ENCODE peak calls at places on chromosomes 16 and 17, in seven cellular contexts. K is neuronal stem cell, G is mesenchymal stem cell, H is H1, E is H9, Y is mesendoderm, M is trophoblast cell. Z is an unnamed sample.

GRCh38 chr16:87133112-87133850 is 183.9 kb downstream of the C16orf95 start:
- DNase-seq in K (no peak), G (no peak), H (no peak), E (no peak), Y (no peak), M (no peak), Z (no peak)

GRCh38 chr17:68790931-68791330 is 164.3 kb downstream of the ABCA8 start:
- DNase-seq in K (no peak), G (no peak), H (no peak), E (no peak), Y (no peak), M (no peak), Z (no peak)

GRCh38 chr16:55703003-55704001 is 47.5 kb downstream of the SLC6A2 start:
- DNase-seq in K (peak; percentile 38), G (peak; percentile 60), H (no peak), E (no peak), Y (peak; percentile 62), M (peak; percentile 80), Z (peak; percentile 68)

GRCh38 chr16:11783319-11784047 is 13.6 kb downstream of the ZC3H7A start:
- DNase-seq in K (no peak), G (no peak), H (no peak), E (no peak), Y (no peak), M (peak; percentile 86), Z (peak; percentile 45)

GRCh38 chr17:17001874-17002520 is 30.1 kb upstream of the TNFRSF13B start:
- DNase-seq in K (peak; percentile 68), G (peak; percentile 55), H (peak; percentile 44), E (peak; percentile 92), Y (peak; percentile 74), M (peak; percentile 79), Z (peak; percentile 42)

GRCh38 chr17:65055708-65056638 is 567 bp downstream of the GNA13 start:
- DNase-seq in K (no peak), G (peak; percentile 68), H (no peak), E (peak; percentile 51), Y (peak; percentile 59), M (peak; percentile 76), Z (peak; percentile 22)

GRCh38 chr17:48570325-48571023 is 7.7 kb downstream of the HOXB4 start:
- DNase-seq in K (no peak), G (peak; percentile 79), H (no peak), E (peak; percentile 69), Y (peak; percentile 90), M (no peak), Z (peak; percentile 63)

GRCh38 chr16:82945420-82946096 is 318.8 kb downstream of the CDH13 start:
- DNase-seq in K (no peak), G (no peak), H (no peak), E (no peak), Y (no peak), M (no peak), Z (no peak)

GRCh38 chr17:60926466-60927183 is 249.0 kb downstream of the BCAS3 start:
- DNase-seq in K (no peak), G (peak; percentile 22), H (no peak), E (no peak), Y (no peak), M (no peak), Z (peak; percentile 47)

GRCh38 chr17:29568331-29569244 is at the start of gene TP53I13:
- DNase-seq in K (peak; percentile 86), G (peak; percentile 87), H (no peak), E (peak; percentile 92), Y (peak; percentile 91), M (peak; percentile 81), Z (peak; percentile 68)

GRCh38 chr16:705748-706188 is at the start of gene FBXL16:
- DNase-seq in K (no peak), G (no peak), H (no peak), E (no peak), Y (no peak), M (no peak), Z (no peak)

GRCh38 chr17:76262732-76263344 is 2.3 kb upstream of the UBALD2 start:
- DNase-seq in K (no peak), G (peak; percentile 43), H (no peak), E (no peak), Y (no peak), M (peak; percentile 100), Z (no peak)

GRCh38 chr17:29566473-29567361 is at the start of gene ABHD15:
- DNase-seq in K (peak; percentile 55), G (peak; percentile 78), H (no peak), E (peak; percentile 65), Y (peak; percentile 47), M (peak; percentile 80), Z (peak; percentile 59)

GRCh38 chr17:29577778-29578211 is 9.3 kb downstream of the TP53I13 start:
- DNase-seq in K (no peak), G (no peak), H (no peak), E (no peak), Y (no peak), M (no peak), Z (peak; percentile 12)

GRCh38 chr17:20066253-20066652 is 57.1 kb downstream of the SPECC1 start:
- DNase-seq in K (no peak), G (no peak), H (no peak), E (no peak), Y (no peak), M (peak; percentile 25), Z (peak; percentile 80)

GRCh38 chr16:79887541-79888540 is 287.3 kb upstream of the MAF start:
- DNase-seq in K (no peak), G (no peak), H (no peak), E (no peak), Y (no peak), M (no peak), Z (no peak)

GRCh38 chr17:66331038-66331816 is 28.8 kb downstream of the PRKCA start:
- DNase-seq in K (no peak), G (peak; percentile 63), H (no peak), E (no peak), Y (no peak), M (no peak), Z (no peak)

GRCh38 chr16:1613240-1613639 is 1.1 kb downstream of the CRAMP1 start:
- DNase-seq in K (no peak), G (peak; percentile 26), H (no peak), E (no peak), Y (peak; percentile 22), M (peak; percentile 64), Z (no peak)

GRCh38 chr16:8892101-8892575 is 10.0 kb downstream of the LITAFD start:
- DNase-seq in K (no peak), G (no peak), H (no peak), E (no peak), Y (no peak), M (no peak), Z (no peak)

GRCh38 chr16:27326738-27327585 is 13.2 kb downstream of the IL4R start:
- DNase-seq in K (no peak), G (peak; percentile 99), H (peak; percentile 80), E (peak; percentile 96), Y (peak; percentile 99), M (peak; percentile 87), Z (peak; percentile 97)

GRCh38 chr17:49913226-49914095 is 55.5 kb upstream of the DLX4 start:
- DNase-seq in K (no peak), G (peak; percentile 4), H (no peak), E (no peak), Y (no peak), M (peak; percentile 91), Z (peak; percentile 55)

GRCh38 chr17:75173526-75173925 is 9.2 kb downstream of the SUMO2 start:
- DNase-seq in K (no peak), G (no peak), H (no peak), E (no peak), Y (no peak), M (no peak), Z (no peak)

GRCh38 chr17:39152134-39152884 is 872 bp upstream of the PLXDC1 start:
- DNase-seq in K (peak; percentile 37), G (no peak), H (no peak), E (no peak), Y (no peak), M (no peak), Z (no peak)

GRCh38 chr17:40168262-40168832 is 8.9 kb upstream of the RAPGEFL1 start:
- DNase-seq in K (no peak), G (peak; percentile 70), H (no peak), E (peak; percentile 57), Y (peak; percentile 92), M (peak; percentile 93), Z (peak; percentile 69)
- H2AK5ac ChIP-seq in K (no peak overlapping the region), G (no peak overlapping the region), H (no peak overlapping the region), E (no peak overlapping the region), Y (no peak overlapping the region), M (no peak overlapping the region), Z (peak overlapping the region; percentile 21)

GRCh38 chr16:70653406-70653805 is 7.0 kb downstream of the IL34 start:
- DNase-seq in K (no peak), G (no peak), H (no peak), E (no peak), Y (no peak), M (no peak), Z (no peak)
- H2AK5ac ChIP-seq in K (no peak overlapping the region), G (no peak overlapping the region), H (no peak overlapping the region), E (no peak overlapping the region), Y (no peak overlapping the region), M (no peak overlapping the region), Z (no peak overlapping the region)

GRCh38 chr17:79078476-79079190 is 4.0 kb downstream of the ENGASE start:
- DNase-seq in K (no peak), G (no peak), H (no peak), E (no peak), Y (no peak), M (no peak), Z (no peak)

GRCh38 chr17:79075861-79076406 is 1.3 kb downstream of the ENGASE start:
- DNase-seq in K (no peak), G (no peak), H (no peak), E (no peak), Y (no peak), M (no peak), Z (no peak)

GRCh38 chr17:79075433-79075805 is 795 bp downstream of the ENGASE start:
- DNase-seq in K (no peak), G (peak; percentile 22), H (no peak), E (no peak), Y (no peak), M (no peak), Z (no peak)

GRCh38 chr17:79079421-79080200 is 5.0 kb downstream of the ENGASE start:
- DNase-seq in K (no peak), G (no peak), H (no peak), E (no peak), Y (no peak), M (no peak), Z (no peak)

DNA sequence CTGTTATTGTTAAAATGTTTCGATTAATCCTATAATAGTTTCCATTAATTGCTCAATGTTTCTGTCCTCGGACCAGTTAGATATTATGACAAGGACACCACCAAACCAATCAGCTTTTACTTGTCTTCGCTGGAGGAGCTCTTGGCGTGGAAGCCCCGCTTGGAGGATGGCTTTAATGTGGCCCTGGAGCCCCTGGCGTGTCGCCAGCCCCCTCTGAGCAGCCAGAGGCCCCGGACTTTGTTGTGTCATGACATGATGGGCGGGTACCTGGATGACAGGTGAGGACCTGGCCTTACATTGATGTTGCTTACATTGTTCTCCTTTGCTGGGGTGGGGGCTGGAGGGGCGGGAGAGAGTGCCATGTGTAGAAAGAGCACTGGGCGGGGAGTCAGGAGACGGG is 3.0 kb downstream of the ENGASE start:
- DNase-seq in K (no peak), G (no peak), H (no peak), E (no peak), Y (no peak), M (no peak), Z (no peak)
- H2AK5ac ChIP-seq in K (no peak overlapping the region), G (no peak overlapping the region), H (no peak overlapping the region), E (no peak overlapping the region), Y (no peak overlapping the region), M (no peak overlapping the region), Z (no peak overlapping the region)

DNA sequence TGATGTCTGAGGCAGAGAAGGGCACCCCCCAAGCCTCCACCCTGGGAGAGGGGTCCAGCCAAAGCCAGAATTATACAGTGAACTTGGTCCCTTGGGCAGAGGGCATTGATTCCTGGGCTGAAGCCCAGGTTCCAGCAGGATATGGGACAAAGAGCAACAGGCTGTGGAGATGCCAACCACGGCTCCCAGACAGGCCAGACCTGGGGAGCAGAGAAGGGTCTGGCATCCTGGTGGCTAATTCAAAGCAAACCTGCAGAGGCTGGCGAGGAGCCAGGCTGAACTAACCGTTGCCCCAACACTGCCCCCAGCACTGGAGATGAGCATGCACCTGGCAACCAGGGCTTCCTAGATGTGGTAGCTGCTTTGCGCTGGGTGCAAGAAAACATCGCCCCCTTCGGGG is 3.0 kb downstream of the CES3 start:
- DNase-seq in K (no peak), G (no peak), H (no peak), E (no peak), Y (no peak), M (no peak), Z (no peak)
- H2AK5ac ChIP-seq in K (peak overlapping the region; percentile 80), G (no peak overlapping the region), H (no peak overlapping the region), E (no peak overlapping the region), Y (no peak overlapping the region), M (no peak overlapping the region), Z (no peak overlapping the region)